ENCODE peak calls at places on chromosomes 12 and 14, in seven cellular contexts. M, K, H, N, D, V and F are unnamed samples.
A peak's percentile ranks its signal among the peaks of the same experiment; 100 is the strongest.

GRCh38 chr14:88166616-88167015 is 156.5 kb downstream of the KCNK10 start:
- DNase-seq in M (no peak), K (no peak), H (no peak), N (peak; percentile 7), D (peak; percentile 12), V (no peak), F (peak; percentile 46)

GRCh38 chr14:23160924-23161522 is 22.4 kb downstream of the SLC7A8 start:
- DNase-seq in M (no peak), K (peak; percentile 30), H (peak; percentile 70), N (peak; percentile 87), D (peak; percentile 84), V (no peak), F (no peak)

GRCh38 chr14:99971087-99971928 is 93.9 kb upstream of the EVL start:
- DNase-seq in M (peak; percentile 39), K (peak; percentile 34), H (peak; percentile 48), N (peak; percentile 68), D (peak; percentile 86), V (peak; percentile 91), F (peak; percentile 82)

GRCh38 chr12:94374124-94374523 is 85.5 kb downstream of the CEP83 start:
- DNase-seq in M (no peak), K (no peak), H (no peak), N (no peak), D (no peak), V (no peak), F (no peak)

GRCh38 chr14:69108358-69108757 is 44.6 kb downstream of the DCAF5 start:
- DNase-seq in M (no peak), K (no peak), H (no peak), N (no peak), D (no peak), V (no peak), F (no peak)

GRCh38 chr14:104237651-104238423 is 99.5 kb downstream of the KIF26A start:
- DNase-seq in M (no peak), K (no peak), H (no peak), N (no peak), D (no peak), V (no peak), F (no peak)

GRCh38 chr14:49946320-49947141 is 53.6 kb downstream of the ARF6 start:
- DNase-seq in M (no peak), K (no peak), H (peak; percentile 38), N (peak; percentile 80), D (peak; percentile 73), V (no peak), F (peak; percentile 57)

GRCh38 chr12:100741084-100741711 is 53.4 kb upstream of the ANO4 start:
- DNase-seq in M (no peak), K (no peak), H (no peak), N (peak; percentile 36), D (peak; percentile 48), V (no peak), F (peak; percentile 27)

GRCh38 chr12:122749569-122750332 is 2.9 kb upstream of the DENR start:
- DNase-seq in M (no peak), K (no peak), H (no peak), N (no peak), D (peak; percentile 27), V (no peak), F (no peak)

GRCh38 chr14:53850714-53851296 is 105.8 kb downstream of the BMP4 start:
- DNase-seq in M (no peak), K (no peak), H (peak; percentile 5), N (peak; percentile 45), D (peak; percentile 8), V (no peak), F (no peak)

GRCh38 chr12:77049767-77050353 is 15.5 kb downstream of the E2F7 start:
- DNase-seq in M (no peak), K (peak; percentile 23), H (peak; percentile 23), N (peak; percentile 72), D (peak; percentile 65), V (no peak), F (peak; percentile 55)

GRCh38 chr14:100861188-100861936 is 35.4 kb downstream of the MEG3 start:
- DNase-seq in M (no peak), K (no peak), H (no peak), N (no peak), D (no peak), V (no peak), F (no peak)

GRCh38 chr12:54502485-54502884 is 4.9 kb downstream of the NCKAP1L start:
- DNase-seq in M (no peak), K (no peak), H (no peak), N (no peak), D (no peak), V (no peak), F (no peak)

GRCh38 chr14:86838363-86838762 is 1154.6 kb downstream of the GALC start:
- DNase-seq in M (no peak), K (no peak), H (no peak), N (no peak), D (no peak), V (no peak), F (no peak)

GRCh38 chr14:36579573-36580140 is 2.8 kb downstream of the NKX2-8 start:
- DNase-seq in M (no peak), K (no peak), H (no peak), N (no peak), D (no peak), V (peak; percentile 34), F (no peak)

GRCh38 chr14:60505448-60505847 is 3.5 kb upstream of the SIX6 start:
- DNase-seq in M (no peak), K (no peak), H (no peak), N (no peak), D (no peak), V (no peak), F (no peak)

GRCh38 chr12:57838594-57839302 is 7.8 kb downstream of the CTDSP2 start:
- DNase-seq in M (no peak), K (no peak), H (no peak), N (no peak), D (no peak), V (no peak), F (no peak)

GRCh38 chr12:91565246-91565645 is 382.6 kb upstream of the DCN start:
- DNase-seq in M (no peak), K (no peak), H (no peak), N (peak; percentile 24), D (no peak), V (no peak), F (no peak)

GRCh38 chr12:51000245-51000644 is 25.9 kb downstream of the SLC11A2 start:
- DNase-seq in M (no peak), K (no peak), H (no peak), N (peak; percentile 75), D (peak; percentile 13), V (no peak), F (no peak)

GRCh38 chr14:105894978-105895881 is 368.8 kb downstream of the TMEM121 start:
- DNase-seq in M (no peak), K (no peak), H (no peak), N (no peak), D (no peak), V (no peak), F (no peak)

GRCh38 chr12:67193705-67194104 is 75.5 kb upstream of the CAND1 start:
- DNase-seq in M (no peak), K (no peak), H (no peak), N (peak; percentile 16), D (peak; percentile 26), V (no peak), F (peak; percentile 39)

GRCh38 chr14:74239848-74240793 is 872 bp downstream of the VSX2 start:
- DNase-seq in M (no peak), K (no peak), H (no peak), N (no peak), D (no peak), V (no peak), F (no peak)

GRCh38 chr12:101829639-101830390 is 944 bp downstream of the GNPTAB start:
- DNase-seq in M (no peak), K (no peak), H (no peak), N (no peak), D (no peak), V (no peak), F (peak; percentile 4)

GRCh38 chr12:19369691-19370148 is 69.6 kb upstream of the AEBP2 start:
- DNase-seq in M (no peak), K (peak; percentile 43), H (peak; percentile 8), N (peak; percentile 55), D (no peak), V (no peak), F (no peak)

GRCh38 chr14:20818861-20819260 is 16.2 kb upstream of the RNASE1 start:
- DNase-seq in M (no peak), K (no peak), H (no peak), N (no peak), D (no peak), V (no peak), F (peak; percentile 56)

GRCh38 chr14:91911474-91912032 is 35.9 kb downstream of the FBLN5 start:
- DNase-seq in M (no peak), K (no peak), H (no peak), N (peak; percentile 39), D (peak; percentile 54), V (no peak), F (peak; percentile 52)

GRCh38 chr12:46388427-46388992 is 15.9 kb upstream of the SLC38A2 start:
- DNase-seq in M (no peak), K (no peak), H (no peak), N (no peak), D (no peak), V (no peak), F (no peak)
- TF ChIP-seq CTCF in M (no peak), K (no peak), H (no peak), N (no peak), D (no peak), V (no peak), F (no peak)

GRCh38 chr14:77279719-77280118 is 8.7 kb upstream of the NGB start:
- DNase-seq in M (no peak), K (no peak), H (no peak), N (no peak), D (no peak), V (no peak), F (no peak)
- TF ChIP-seq CTCF in M (no peak), K (no peak), H (no peak), N (no peak), D (no peak), V (no peak), F (no peak)

GRCh38 chr14:59273737-59274136 is 85.3 kb downstream of the DAAM1 start:
- DNase-seq in M (no peak), K (no peak), H (no peak), N (no peak), D (no peak), V (no peak), F (no peak)
- TF ChIP-seq CTCF in M (no peak), K (no peak), H (no peak), N (no peak), D (no peak), V (no peak), F (no peak)

GRCh38 chr12:124270671-124271070 is 24.2 kb upstream of the RFLNA start:
- DNase-seq in M (no peak), K (no peak), H (no peak), N (no peak), D (no peak), V (no peak), F (no peak)

GRCh38 chr12:124278389-124279101 is 16.3 kb upstream of the RFLNA start:
- DNase-seq in M (no peak), K (no peak), H (no peak), N (no peak), D (no peak), V (no peak), F (no peak)

GRCh38 chr12:124276337-124276736 is 18.6 kb upstream of the RFLNA start:
- DNase-seq in M (no peak), K (no peak), H (no peak), N (no peak), D (no peak), V (no peak), F (no peak)

GRCh38 chr12:124277394-124278222 is 17.3 kb upstream of the RFLNA start:
- DNase-seq in M (no peak), K (no peak), H (no peak), N (no peak), D (no peak), V (no peak), F (no peak)

GRCh38 chr12:124273630-124274029 is 21.3 kb upstream of the RFLNA start:
- DNase-seq in M (no peak), K (no peak), H (no peak), N (peak; percentile 48), D (peak; percentile 50), V (no peak), F (peak; percentile 34)
- TF ChIP-seq CTCF in M (no peak), K (peak; percentile 28), H (no peak), N (peak; percentile 24), D (no peak), V (peak; percentile 37), F (no peak)